ENCODE peak calls at places on chromosome X, in five cellular contexts. G, N, P, J and U are unnamed samples.

GRCh38 chrX:82648062-82648461 is 860.0 kb upstream of the POU3F4 start:
- DNase-seq in G (no peak), N (no peak), P (no peak), J (no peak), U (no peak)

GRCh38 chrX:74924449-74925209 is 623 bp downstream of the NEXMIF start:
- DNase-seq in G (peak; percentile 60), N (peak; percentile 12), P (no peak), J (no peak), U (no peak)

GRCh38 chrX:97898798-97899197 is 1015.1 kb downstream of the RPA4 start:
- DNase-seq in G (no peak), N (no peak), P (no peak), J (no peak), U (no peak)

GRCh38 chrX:39866229-39866628 is 231.5 kb downstream of the BCOR start:
- DNase-seq in G (no peak), N (no peak), P (no peak), J (no peak), U (no peak)

GRCh38 chrX:13398073-13398823 is 78.4 kb upstream of the ATXN3L start:
- DNase-seq in G (no peak), N (peak; percentile 75), P (no peak), J (peak; percentile 70), U (peak; percentile 15)

GRCh38 chrX:115560211-115560977 is 580 bp upstream of the PLS3 start:
- DNase-seq in G (no peak), N (peak; percentile 60), P (no peak), J (peak; percentile 63), U (no peak)

GRCh38 chrX:39633293-39633692 is 464.5 kb downstream of the BCOR start:
- DNase-seq in G (no peak), N (no peak), P (no peak), J (no peak), U (no peak)

GRCh38 chrX:38279188-38279587 is 48.1 kb downstream of the RPGR start:
- DNase-seq in G (no peak), N (no peak), P (no peak), J (peak; percentile 2), U (no peak)

GRCh38 chrX:67545772-67546495 is 2.1 kb downstream of the AR start:
- DNase-seq in G (peak; percentile 50), N (no peak), P (no peak), J (no peak), U (no peak)

GRCh38 chrX:97835969-97836368 is 952.3 kb downstream of the RPA4 start:
- DNase-seq in G (no peak), N (no peak), P (no peak), J (no peak), U (no peak)

GRCh38 chrX:81301877-81302276 is 100.0 kb downstream of the SH3BGRL start:
- DNase-seq in G (no peak), N (no peak), P (no peak), J (no peak), U (no peak)

GRCh38 chrX:65528705-65529340 is 5.8 kb downstream of the LAS1L start:
- DNase-seq in G (peak; percentile 84), N (peak; percentile 75), P (no peak), J (no peak), U (peak; percentile 55)

GRCh38 chrX:140190441-140191108 is 225.3 kb upstream of the CXorf66 start:
- DNase-seq in G (no peak), N (no peak), P (no peak), J (no peak), U (no peak)

GRCh38 chrX:110170029-110170428 is 147.9 kb downstream of the AMMECR1 start:
- DNase-seq in G (no peak), N (no peak), P (no peak), J (no peak), U (no peak)

GRCh38 chrX:38768079-38768478 is 33.2 kb upstream of the MID1IP1 start:
- DNase-seq in G (no peak), N (no peak), P (no peak), J (no peak), U (no peak)

GRCh38 chrX:129318375-129318774 is 204.9 kb downstream of the SMARCA1 start:
- DNase-seq in G (no peak), N (peak; percentile 2), P (no peak), J (peak; percentile 21), U (no peak)

GRCh38 chrX:154490021-154490413 is 412 bp downstream of the SLC10A3 start:
- DNase-seq in G (peak; percentile 50), N (peak; percentile 31), P (no peak), J (no peak), U (peak; percentile 28)

GRCh38 chrX:41720125-41720780 is 3.7 kb upstream of the GPR82 start:
- DNase-seq in G (no peak), N (no peak), P (peak; percentile 51), J (no peak), U (no peak)

GRCh38 chrX:49000640-49001039 is 1.4 kb downstream of the GRIPAP1 start:
- DNase-seq in G (no peak), N (no peak), P (no peak), J (no peak), U (no peak)

GRCh38 chrX:51144828-51145442 is 187.7 kb upstream of the NUDT10 start:
- DNase-seq in G (peak; percentile 43), N (peak; percentile 8), P (peak; percentile 1), J (peak; percentile 16), U (peak; percentile 46)
- TF ChIP-seq HDAC2 in G (no peak), N (no peak), P (no peak), J (no peak), U (no peak)

DNA sequence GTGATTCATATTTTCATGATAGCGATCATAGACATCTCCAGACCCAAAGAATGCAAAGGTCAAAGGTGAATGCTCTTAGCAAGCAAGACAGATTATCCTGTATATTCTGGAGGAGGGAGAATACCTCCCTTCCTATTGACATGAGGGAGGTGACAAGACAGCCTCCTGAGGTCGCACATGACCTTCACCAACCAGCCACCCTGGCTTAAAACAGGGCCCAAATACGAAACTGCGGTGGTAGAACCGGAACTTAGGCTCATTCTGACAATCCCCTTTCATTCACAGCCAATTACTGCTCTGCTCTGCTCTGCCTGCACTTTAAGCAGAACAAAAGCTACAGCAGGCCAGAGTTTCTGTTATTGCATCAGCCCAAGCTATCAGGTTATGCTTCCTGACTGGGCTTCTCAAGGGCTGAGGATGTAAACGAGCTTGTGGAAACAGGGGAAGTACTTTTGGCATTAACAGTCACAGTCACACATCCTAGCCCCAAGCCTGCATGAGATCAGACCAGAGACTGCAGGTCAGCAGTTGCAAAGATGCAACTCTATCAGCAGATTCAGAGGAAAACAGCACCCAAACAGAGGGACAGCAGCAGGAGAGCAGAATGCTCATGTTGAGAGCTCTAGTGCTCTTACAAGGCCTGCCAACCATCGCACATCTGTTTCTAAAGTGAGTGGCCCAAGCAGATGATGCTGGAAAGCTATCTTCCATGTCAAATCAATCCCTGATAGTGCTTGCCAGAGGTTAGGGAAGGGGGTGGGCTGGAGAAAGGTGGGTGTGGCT is 51.2 kb upstream of the MAP3K15 start:
- DNase-seq in G (no peak), N (no peak), P (peak; percentile 24), J (peak; percentile 65), U (no peak)
- TF ChIP-seq HDAC2 in G (no peak), N (no peak), P (no peak), J (peak; percentile 13), U (no peak)

GRCh38 chrX:113906168-113906567 is 677.7 kb upstream of the HTR2C start:
- DNase-seq in G (no peak), N (no peak), P (no peak), J (no peak), U (no peak)
- TF ChIP-seq HDAC2 in G (no peak), N (no peak), P (no peak), J (no peak), U (no peak)

GRCh38 chrX:100673397-100673953 is 29.5 kb downstream of the SRPX2 start:
- DNase-seq in G (no peak), N (no peak), P (no peak), J (no peak), U (no peak)
- TF ChIP-seq HDAC2 in G (no peak), N (no peak), P (no peak), J (no peak), U (no peak)

GRCh38 chrX:71056857-71057256 is 11.3 kb downstream of the SNX12 start:
- DNase-seq in G (no peak), N (no peak), P (no peak), J (no peak), U (no peak)
- TF ChIP-seq HDAC2 in G (no peak), N (no peak), P (no peak), J (no peak), U (no peak)

GRCh38 chrX:150696836-150697235 is 3.6 kb downstream of the MTMR1 start:
- DNase-seq in G (no peak), N (no peak), P (no peak), J (no peak), U (no peak)
- TF ChIP-seq HDAC2 in G (no peak), N (no peak), P (no peak), J (no peak), U (no peak)

DNA sequence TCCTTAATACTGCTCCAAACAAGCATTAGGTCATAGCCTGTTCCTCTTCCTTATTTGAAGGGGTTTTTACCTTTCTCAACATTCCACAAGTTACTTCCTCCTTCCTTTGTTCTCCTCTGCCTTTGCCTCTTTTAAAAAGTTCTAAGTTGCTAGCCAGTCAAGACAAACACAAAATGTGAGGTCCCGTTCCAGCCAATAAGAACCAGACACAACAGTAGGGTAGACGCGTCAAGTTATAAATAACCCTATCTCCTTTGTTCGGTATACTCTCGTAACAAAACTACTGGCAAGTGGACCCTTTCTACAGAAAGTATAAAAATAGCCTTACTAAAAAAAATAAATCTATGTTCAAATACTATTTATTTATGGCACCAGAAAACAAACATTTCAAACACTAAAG is 6.3 kb upstream of the ACE2 start:
- DNase-seq in G (no peak), N (no peak), P (no peak), J (no peak), U (no peak)
- TF ChIP-seq HDAC2 in G (no peak), N (no peak), P (no peak), J (no peak), U (no peak)

GRCh38 chrX:54085666-54086065 is 41.4 kb upstream of the PHF8 start:
- DNase-seq in G (no peak), N (no peak), P (no peak), J (no peak), U (no peak)
- TF ChIP-seq HDAC2 in G (no peak), N (no peak), P (no peak), J (no peak), U (no peak)